ENCODE peak calls at places on chromosomes 4 and X, in five cellular contexts. Y is cardiac muscle cell; M is K562; E is GM12878; L is naive thymus-derived CD4-positive, alpha-beta T cell. C is an unnamed sample.

GRCh38 chr4:87079967-87080366 is 140.5 kb downstream of the KLHL8 start:
- DNase-seq in Y (no peak), M (peak; percentile 25), E (no peak), L (no peak), C (no peak)

GRCh38 chrX:12949205-12949926 is 25.5 kb upstream of the TMSB4X start:
- DNase-seq in Y (no peak), M (no peak), E (peak; percentile 45), L (no peak), C (no peak)

GRCh38 chr4:122450847-122451246 is 5.7 kb downstream of the IL2 start:
- DNase-seq in Y (peak; percentile 13), M (peak; percentile 34), E (no peak), L (no peak), C (peak; percentile 64)

GRCh38 chr4:10123227-10124101 is 6.9 kb upstream of the WDR1 start:
- DNase-seq in Y (no peak), M (peak; percentile 40), E (no peak), L (peak; percentile 31), C (no peak)

GRCh38 chr4:1035510-1035909 is 24.1 kb downstream of the FGFRL1 start:
- DNase-seq in Y (no peak), M (no peak), E (no peak), L (no peak), C (no peak)

GRCh38 chr4:175935016-175935661 is 123.1 kb upstream of the GPM6A start:
- DNase-seq in Y (no peak), M (no peak), E (no peak), L (no peak), C (peak; percentile 31)

GRCh38 chrX:154046262-154046771 is 26.6 kb upstream of the IRAK1 start:
- DNase-seq in Y (no peak), M (peak; percentile 24), E (no peak), L (no peak), C (no peak)

GRCh38 chrX:48306175-48306574 is 50.3 kb downstream of the SSX3 start:
- DNase-seq in Y (no peak), M (peak; percentile 30), E (no peak), L (no peak), C (no peak)

GRCh38 chr4:164428561-164428960 is 325.4 kb upstream of the SMIM31 start:
- DNase-seq in Y (no peak), M (no peak), E (no peak), L (no peak), C (no peak)

GRCh38 chr4:26048378-26048882 is 134.4 kb downstream of the SMIM20 start:
- DNase-seq in Y (no peak), M (no peak), E (no peak), L (no peak), C (no peak)

GRCh38 chr4:128810331-128810870 is 901 bp downstream of the JADE1 start:
- DNase-seq in Y (peak; percentile 43), M (peak; percentile 63), E (no peak), L (peak; percentile 25), C (no peak)

GRCh38 chrX:20361081-20361889 is 94.6 kb upstream of the RPS6KA3 start:
- DNase-seq in Y (no peak), M (no peak), E (no peak), L (no peak), C (no peak)

GRCh38 chr4:150067859-150068258 is 10.4 kb upstream of the DCLK2 start:
- DNase-seq in Y (no peak), M (no peak), E (no peak), L (no peak), C (no peak)

GRCh38 chr4:159146454-159146853 is 43.6 kb downstream of the RAPGEF2 start:
- DNase-seq in Y (no peak), M (no peak), E (no peak), L (no peak), C (no peak)

GRCh38 chr4:174009686-174010451 is 273.6 kb downstream of the FBXO8 start:
- DNase-seq in Y (no peak), M (no peak), E (no peak), L (no peak), C (no peak)

GRCh38 chrX:47210661-47211425 is 7.6 kb upstream of the CDK16 start:
- DNase-seq in Y (no peak), M (no peak), E (no peak), L (no peak), C (no peak)

GRCh38 chr4:185143596-185143969 is 517 bp downstream of the SLC25A4 start:
- DNase-seq in Y (peak; percentile 93), M (no peak), E (no peak), L (peak; percentile 28), C (no peak)

GRCh38 chr4:183438458-183439113 is 5.8 kb upstream of the CDKN2AIP start:
- DNase-seq in Y (no peak), M (no peak), E (no peak), L (no peak), C (no peak)

GRCh38 chrX:11754958-11755645 is 2.9 kb upstream of the MSL3 start:
- DNase-seq in Y (no peak), M (no peak), E (no peak), L (no peak), C (no peak)

GRCh38 chr4:123325241-123325681 is 71.3 kb upstream of the SPRY1 start:
- DNase-seq in Y (no peak), M (no peak), E (peak; percentile 75), L (no peak), C (no peak)

GRCh38 chr4:8207314-8207713 is 8.2 kb downstream of the SH3TC1 start:
- DNase-seq in Y (no peak), M (no peak), E (no peak), L (no peak), C (no peak)

GRCh38 chrX:54248309-54248708 is 65.3 kb upstream of the FAM120C start:
- DNase-seq in Y (peak; percentile 4), M (peak; percentile 4), E (no peak), L (no peak), C (no peak)

GRCh38 chrX:148135738-148136137 is 154.6 kb downstream of the FMR1NB start:
- DNase-seq in Y (no peak), M (no peak), E (no peak), L (no peak), C (no peak)

GRCh38 chrX:131812847-131813825 is 210.0 kb upstream of the STK26 start:
- DNase-seq in Y (no peak), M (peak; percentile 71), E (peak; percentile 92), L (peak; percentile 86), C (no peak)

GRCh38 chrX:24879679-24880078 is 136.1 kb downstream of the ARX start:
- DNase-seq in Y (no peak), M (no peak), E (no peak), L (no peak), C (no peak)

GRCh38 chr4:156799121-156799589 is 172.4 kb downstream of the PDGFC start:
- DNase-seq in Y (no peak), M (no peak), E (no peak), L (no peak), C (no peak)
- H3K27ac ChIP-seq in Y (no peak overlapping the region), M (no peak overlapping the region), E (no peak overlapping the region), L (no peak overlapping the region), C (no peak overlapping the region)

GRCh38 chr4:41373221-41373620 is 116.5 kb downstream of the UCHL1 start:
- DNase-seq in Y (no peak), M (no peak), E (no peak), L (no peak), C (no peak)
- H3K4me1 ChIP-seq in Y (no peaks in the 10 kb centered on the region), M (no peaks in the 10 kb centered on the region), E (no peaks in the 10 kb centered on the region), L (no peaks in the 10 kb centered on the region), C (no peaks in the 10 kb centered on the region)

DNA sequence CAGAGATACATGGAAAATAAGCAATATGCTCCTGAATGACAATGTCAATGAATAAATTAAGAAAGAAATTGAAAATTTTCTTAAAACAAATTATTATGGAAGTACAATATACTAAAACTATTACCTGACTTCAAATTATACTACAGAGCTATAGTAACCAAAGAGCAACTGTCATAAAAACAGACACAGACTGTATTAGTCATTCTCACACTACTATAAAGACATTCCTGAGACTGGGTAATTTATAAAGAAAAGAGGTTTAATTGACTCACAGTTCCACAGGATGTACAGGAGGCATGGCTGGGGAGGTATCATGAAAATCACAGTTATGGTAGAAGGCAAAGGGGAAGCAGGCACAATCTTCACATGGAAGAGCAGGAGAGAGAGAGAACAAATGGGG is 60.0 kb upstream of the CYSLTR1 start:
- DNase-seq in Y (no peak), M (no peak), E (no peak), L (no peak), C (no peak)
- H3K9me3 ChIP-seq in Y (no peaks in the 10 kb centered on the region), M (no peaks in the 10 kb centered on the region), E (peaks cover 3% of the 10 kb centered on the region), L (no peaks in the 10 kb centered on the region), C (no peaks in the 10 kb centered on the region)

GRCh38 chr4:2484169-2484568 is 15.3 kb downstream of the RNF4 start:
- DNase-seq in Y (no peak), M (no peak), E (no peak), L (no peak), C (no peak)
- H3K27ac ChIP-seq in Y (no peak overlapping the region), M (no peak overlapping the region), E (no peak overlapping the region), L (peak overlapping the region; percentile 55), C (no peak overlapping the region)

DNA sequence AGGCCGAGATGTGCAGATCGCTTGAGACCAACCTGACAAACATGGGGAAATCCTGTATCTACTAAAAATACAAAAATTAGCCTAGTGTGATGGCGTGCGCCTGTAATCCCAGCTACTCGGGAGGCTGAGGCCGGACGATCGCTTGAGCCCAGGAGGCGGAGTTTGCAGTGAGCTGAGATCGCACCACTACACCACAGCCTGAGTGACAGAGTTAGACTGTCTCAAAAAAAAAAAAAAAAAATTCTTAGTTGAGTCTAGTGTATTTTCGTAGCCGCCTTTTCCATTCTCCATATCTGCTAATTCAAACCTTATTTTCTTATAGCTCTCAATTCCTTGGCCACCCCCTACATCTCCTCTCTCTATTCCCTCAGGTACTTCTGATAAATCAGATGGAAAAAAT is 978 bp downstream of the POLR2B start:
- DNase-seq in Y (peak; percentile 16), M (peak; percentile 72), E (no peak), L (peak; percentile 22), C (no peak)
- H3K4me1 ChIP-seq in Y (peaks cover 18% of the 10 kb centered on the region), M (peaks cover 27% of the 10 kb centered on the region), E (peaks cover 4% of the 10 kb centered on the region), L (peaks cover 50% of the 10 kb centered on the region), C (no peaks in the 10 kb centered on the region)

GRCh38 chrX:67648361-67648760 is 104.5 kb downstream of the AR start:
- DNase-seq in Y (no peak), M (no peak), E (no peak), L (no peak), C (no peak)
- H3K9me3 ChIP-seq in Y (peaks cover 2% of the 10 kb centered on the region), M (no peaks in the 10 kb centered on the region), E (no peaks in the 10 kb centered on the region), L (no peaks in the 10 kb centered on the region), C (no peaks in the 10 kb centered on the region)

DNA sequence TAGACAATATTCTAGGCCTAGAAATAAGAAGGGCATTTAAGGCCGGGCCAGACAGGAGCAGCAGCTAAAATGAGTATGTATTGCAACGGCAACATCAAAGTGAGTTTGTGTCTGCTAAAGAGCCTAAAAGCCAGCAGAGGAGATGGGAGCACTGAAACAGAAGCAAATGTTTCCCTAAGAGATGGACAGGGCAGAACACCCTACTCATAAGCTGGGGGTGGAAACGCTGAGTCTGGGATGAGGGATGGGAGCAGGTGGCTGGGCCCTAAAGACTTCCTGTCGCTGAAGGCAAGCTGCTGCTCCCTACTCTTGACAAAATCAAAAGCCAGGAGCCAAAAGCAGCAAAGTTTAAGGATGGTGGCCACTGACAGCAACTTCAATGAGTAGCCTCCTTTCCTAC is 40.5 kb upstream of the NAP1L5 start:
- DNase-seq in Y (no peak), M (no peak), E (no peak), L (no peak), C (no peak)
- H3K27ac ChIP-seq in Y (no peak overlapping the region), M (no peak overlapping the region), E (no peak overlapping the region), L (peak overlapping the region; percentile 48), C (no peak overlapping the region)

DNA sequence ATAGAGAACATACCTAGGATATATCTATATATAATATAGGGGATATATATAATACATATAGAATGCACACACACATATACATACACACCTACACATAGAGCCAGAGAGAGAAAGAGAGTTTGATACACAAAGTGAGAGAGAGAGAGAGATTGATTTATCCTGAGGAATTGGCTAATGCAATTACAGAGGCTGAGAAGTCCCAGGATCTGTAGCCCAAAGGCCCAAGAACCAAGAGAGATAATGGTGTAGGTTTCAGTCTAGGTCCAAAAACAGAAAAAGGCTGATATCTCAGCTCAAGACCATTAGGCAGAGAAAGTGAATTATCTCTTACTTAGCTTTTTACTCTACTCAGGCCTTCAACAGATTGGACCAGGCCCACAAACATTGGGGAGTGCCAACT is 715.0 kb upstream of the LCORL start:
- DNase-seq in Y (no peak), M (no peak), E (no peak), L (no peak), C (no peak)
- H3K4me1 ChIP-seq in Y (peaks cover 15% of the 10 kb centered on the region), M (no peaks in the 10 kb centered on the region), E (no peaks in the 10 kb centered on the region), L (no peaks in the 10 kb centered on the region), C (no peaks in the 10 kb centered on the region)